ENCODE peak calls at places on chromosomes 6 and 20, in eight cellular contexts. One of them, this sample, is unnamed.

GRCh38 chr6:167648506-167649278 is 178.0 kb upstream of the AFDN start:
- DNase-seq in A673: no peak
- DNase-seq in IMR-90: no peak
- DNase-seq in small intestine: no peak
- DNase-seq in psoas muscle: no peak
- DNase-seq in breast epithelium: no peak
- DNase-seq in cardiac muscle cell: no peak
- DNase-seq in fibroblast of lung: no peak
- DNase-seq in this sample: no peak

GRCh38 chr20:23152308-23152892 is 66.3 kb upstream of the CD93 start:
- DNase-seq in psoas muscle: peak
- DNase-seq in cardiac muscle cell: peak
- DNase-seq in A673: no peak
- DNase-seq in small intestine: peak
- DNase-seq in fibroblast of lung: peak
- DNase-seq in breast epithelium: no peak
- DNase-seq in IMR-90: peak
- DNase-seq in this sample: no peak

GRCh38 chr6:47106216-47106615 is 64.1 kb upstream of the ADGRF1 start:
- DNase-seq in breast epithelium: no peak
- DNase-seq in A673: no peak
- DNase-seq in small intestine: no peak
- DNase-seq in IMR-90: no peak
- DNase-seq in fibroblast of lung: no peak
- DNase-seq in cardiac muscle cell: no peak
- DNase-seq in psoas muscle: no peak
- DNase-seq in this sample: no peak

GRCh38 chr20:22743426-22743825 is 159.1 kb upstream of the FOXA2 start:
- DNase-seq in A673: no peak
- DNase-seq in fibroblast of lung: no peak
- DNase-seq in small intestine: no peak
- DNase-seq in psoas muscle: no peak
- DNase-seq in IMR-90: no peak
- DNase-seq in cardiac muscle cell: no peak
- DNase-seq in breast epithelium: no peak
- DNase-seq in this sample: no peak

GRCh38 chr6:128139519-128139918 is 238.7 kb upstream of the THEMIS start:
- DNase-seq in cardiac muscle cell: peak
- DNase-seq in IMR-90: peak
- DNase-seq in A673: no peak
- DNase-seq in psoas muscle: no peak
- DNase-seq in small intestine: peak
- DNase-seq in breast epithelium: no peak
- DNase-seq in fibroblast of lung: peak
- DNase-seq in this sample: no peak

GRCh38 chr20:63552481-63553249 is 1.3 kb upstream of the FNDC11 start:
- DNase-seq in fibroblast of lung: no peak
- DNase-seq in IMR-90: no peak
- DNase-seq in small intestine: no peak
- DNase-seq in breast epithelium: no peak
- DNase-seq in cardiac muscle cell: no peak
- DNase-seq in psoas muscle: no peak
- DNase-seq in A673: no peak
- DNase-seq in this sample: no peak

GRCh38 chr6:42963855-42964605 is 3.5 kb downstream of the GNMT start:
- DNase-seq in IMR-90: peak
- DNase-seq in cardiac muscle cell: peak
- DNase-seq in A673: peak
- DNase-seq in fibroblast of lung: peak
- DNase-seq in breast epithelium: no peak
- DNase-seq in small intestine: peak
- DNase-seq in psoas muscle: no peak
- DNase-seq in this sample: peak

GRCh38 chr6:89818977-89819335 is 638 bp downstream of the MDN1 start:
- DNase-seq in A673: peak
- DNase-seq in cardiac muscle cell: peak
- DNase-seq in fibroblast of lung: peak
- DNase-seq in small intestine: peak
- DNase-seq in breast epithelium: no peak
- DNase-seq in IMR-90: peak
- DNase-seq in psoas muscle: no peak
- DNase-seq in this sample: no peak

GRCh38 chr6:84424956-84425355 is 197.5 kb upstream of the CEP162 start:
- DNase-seq in cardiac muscle cell: no peak
- DNase-seq in fibroblast of lung: no peak
- DNase-seq in A673: no peak
- DNase-seq in breast epithelium: no peak
- DNase-seq in psoas muscle: no peak
- DNase-seq in small intestine: no peak
- DNase-seq in IMR-90: no peak
- DNase-seq in this sample: no peak

GRCh38 chr6:140393665-140394064 is 1019.2 kb upstream of the CITED2 start:
- DNase-seq in psoas muscle: no peak
- DNase-seq in fibroblast of lung: no peak
- DNase-seq in breast epithelium: no peak
- DNase-seq in cardiac muscle cell: peak
- DNase-seq in small intestine: no peak
- DNase-seq in IMR-90: peak
- DNase-seq in A673: peak
- DNase-seq in this sample: no peak

GRCh38 chr6:1514078-1514477 is 95.6 kb upstream of the FOXC1 start:
- DNase-seq in cardiac muscle cell: no peak
- DNase-seq in IMR-90: no peak
- DNase-seq in psoas muscle: no peak
- DNase-seq in fibroblast of lung: no peak
- DNase-seq in breast epithelium: no peak
- DNase-seq in small intestine: no peak
- DNase-seq in A673: no peak
- DNase-seq in this sample: no peak
- H3K4me3 ChIP-seq in cardiac muscle cell: no peak
- H3K4me3 ChIP-seq in IMR-90: no peak
- H3K4me3 ChIP-seq in psoas muscle: no peak
- H3K4me3 ChIP-seq in fibroblast of lung: no peak
- H3K4me3 ChIP-seq in breast epithelium: no peak
- H3K4me3 ChIP-seq in small intestine: no peak
- H3K4me3 ChIP-seq in A673: no peak
- H3K4me3 ChIP-seq in this sample: no peak

GRCh38 chr20:33893314-33893713 is 82.2 kb downstream of the CHMP4B start:
- DNase-seq in small intestine: no peak
- DNase-seq in breast epithelium: no peak
- DNase-seq in psoas muscle: no peak
- DNase-seq in IMR-90: peak
- DNase-seq in fibroblast of lung: peak
- DNase-seq in cardiac muscle cell: peak
- DNase-seq in A673: no peak
- DNase-seq in this sample: no peak
- H3K27ac ChIP-seq in small intestine: no peak
- H3K27ac ChIP-seq in breast epithelium: no peak
- H3K27ac ChIP-seq in psoas muscle: no peak
- H3K27ac ChIP-seq in IMR-90: no peak
- H3K27ac ChIP-seq in fibroblast of lung: no peak
- H3K27ac ChIP-seq in cardiac muscle cell: no peak
- H3K27ac ChIP-seq in A673: no peak
- H3K27ac ChIP-seq in this sample: no peak

GRCh38 chr6:113146878-113147277 is 710.3 kb upstream of the MARCKS start:
- DNase-seq in psoas muscle: no peak
- DNase-seq in A673: no peak
- DNase-seq in fibroblast of lung: no peak
- DNase-seq in IMR-90: no peak
- DNase-seq in breast epithelium: no peak
- DNase-seq in small intestine: no peak
- DNase-seq in cardiac muscle cell: no peak
- DNase-seq in this sample: no peak
- H3K4me3 ChIP-seq in psoas muscle: no peak
- H3K4me3 ChIP-seq in A673: no peak
- H3K4me3 ChIP-seq in fibroblast of lung: no peak
- H3K4me3 ChIP-seq in IMR-90: no peak
- H3K4me3 ChIP-seq in breast epithelium: no peak
- H3K4me3 ChIP-seq in small intestine: no peak
- H3K4me3 ChIP-seq in cardiac muscle cell: no peak
- H3K4me3 ChIP-seq in this sample: no peak

GRCh38 chr6:145115638-145116037 is 619.7 kb downstream of the EPM2A start:
- DNase-seq in IMR-90: no peak
- DNase-seq in A673: no peak
- DNase-seq in small intestine: no peak
- DNase-seq in fibroblast of lung: no peak
- DNase-seq in psoas muscle: no peak
- DNase-seq in cardiac muscle cell: no peak
- DNase-seq in breast epithelium: no peak
- DNase-seq in this sample: no peak
- H3K27ac ChIP-seq in IMR-90: no peak
- H3K27ac ChIP-seq in A673: no peak
- H3K27ac ChIP-seq in small intestine: no peak
- H3K27ac ChIP-seq in fibroblast of lung: no peak
- H3K27ac ChIP-seq in psoas muscle: no peak
- H3K27ac ChIP-seq in cardiac muscle cell: no peak
- H3K27ac ChIP-seq in breast epithelium: no peak
- H3K27ac ChIP-seq in this sample: no peak